ENCODE peak calls at places on chromosomes 3 and 15, in six cellular contexts. E, G, P, D, B and Y are unnamed samples.

GRCh38 chr3:85790445-85791030 is 831.7 kb downstream of the CADM2 start:
- DNase-seq in E (no peak), G (no peak), P (no peak), D (no peak), B (no peak), Y (peak)

GRCh38 chr3:38588995-38589937 is 60.2 kb downstream of the SCN5A start:
- DNase-seq in E (no peak), G (no peak), P (no peak), D (no peak), B (no peak), Y (peak)

GRCh38 chr15:81168680-81169079 is 28.0 kb upstream of the IL16 start:
- DNase-seq in E (no peak), G (no peak), P (no peak), D (no peak), B (no peak), Y (no peak)

GRCh38 chr3:175432338-175433025 is 573.3 kb downstream of the NAALADL2 start:
- DNase-seq in E (no peak), G (no peak), P (no peak), D (no peak), B (no peak), Y (no peak)

GRCh38 chr15:57387011-57387410 is 10.7 kb downstream of the CGNL1 start:
- DNase-seq in E (no peak), G (no peak), P (no peak), D (no peak), B (no peak), Y (no peak)

GRCh38 chr3:126130981-126131750 is 47.2 kb upstream of the SLC41A3 start:
- DNase-seq in E (no peak), G (no peak), P (no peak), D (peak), B (no peak), Y (peak)

GRCh38 chr3:187735837-187736236 is 9.4 kb downstream of the BCL6 start:
- DNase-seq in E (no peak), G (no peak), P (no peak), D (no peak), B (no peak), Y (no peak)

GRCh38 chr15:74405823-74406222 is 27.9 kb downstream of the SEMA7A start:
- DNase-seq in E (no peak), G (no peak), P (no peak), D (no peak), B (no peak), Y (no peak)

GRCh38 chr3:29291262-29291981 is 10.6 kb downstream of the RBMS3 start:
- DNase-seq in E (no peak), G (no peak), P (no peak), D (no peak), B (no peak), Y (no peak)

GRCh38 chr3:46874430-46874829 is 3.1 kb upstream of the PTH1R start:
- DNase-seq in E (no peak), G (no peak), P (no peak), D (no peak), B (no peak), Y (no peak)

GRCh38 chr15:58797505-58797904 is 26.4 kb downstream of the MINDY2 start:
- DNase-seq in E (no peak), G (no peak), P (no peak), D (no peak), B (no peak), Y (no peak)

GRCh38 chr15:35289029-35289617 is 204.0 kb upstream of the NANOGP8 start:
- DNase-seq in E (peak), G (no peak), P (no peak), D (no peak), B (no peak), Y (no peak)

GRCh38 chr15:78265752-78266224 is 1.4 kb downstream of the DNAJA4 start:
- DNase-seq in E (no peak), G (no peak), P (no peak), D (no peak), B (no peak), Y (no peak)

GRCh38 chr15:57406040-57406772 is 29.9 kb downstream of the CGNL1 start:
- DNase-seq in E (no peak), G (no peak), P (no peak), D (no peak), B (no peak), Y (no peak)

GRCh38 chr3:100710355-100711198 is 1.3 kb downstream of the TFG start:
- DNase-seq in E (peak), G (no peak), P (no peak), D (no peak), B (no peak), Y (peak)

GRCh38 chr15:42692997-42693396 is 43.9 kb downstream of the CDAN1 start:
- DNase-seq in E (no peak), G (no peak), P (no peak), D (no peak), B (no peak), Y (no peak)

GRCh38 chr3:127165036-127165435 is 27.9 kb upstream of the PRR23E start:
- DNase-seq in E (no peak), G (no peak), P (no peak), D (no peak), B (no peak), Y (no peak)

GRCh38 chr3:22959593-22959992 is 243.5 kb upstream of the UBE2E2 start:
- DNase-seq in E (peak), G (no peak), P (no peak), D (no peak), B (no peak), Y (no peak)